ENCODE peak calls at places on chromosomes 3 and 15, in four cellular contexts. One of them, this sample, is unnamed.

GRCh38 chr3:46417841-46418611 is 11.0 kb downstream of the CCRL2 start:
- DNase-seq in stimulated activated CD8-positive, alpha-beta memory T cell treated with anti-CD3 and anti-CD28 coated beads, Interleukin-7, amount 100 ng/mL, for 24 hours: no peak
- DNase-seq in heart right ventricle: no peak
- DNase-seq in dorsolateral prefrontal cortex: no peak
- DNase-seq in this sample: no peak

GRCh38 chr15:42384597-42384996 is 25.3 kb downstream of the CAPN3 start:
- DNase-seq in stimulated activated CD8-positive, alpha-beta memory T cell treated with anti-CD3 and anti-CD28 coated beads, Interleukin-7, amount 100 ng/mL, for 24 hours: no peak
- DNase-seq in heart right ventricle: no peak
- DNase-seq in dorsolateral prefrontal cortex: no peak
- DNase-seq in this sample: no peak

GRCh38 chr3:156553705-156554356 is 1.1 kb downstream of the SSR3 start:
- DNase-seq in stimulated activated CD8-positive, alpha-beta memory T cell treated with anti-CD3 and anti-CD28 coated beads, Interleukin-7, amount 100 ng/mL, for 24 hours: no peak
- DNase-seq in heart right ventricle: no peak
- DNase-seq in dorsolateral prefrontal cortex: no peak
- DNase-seq in this sample: no peak

GRCh38 chr3:111103807-111104206 is 32.2 kb downstream of the NECTIN3 start:
- DNase-seq in stimulated activated CD8-positive, alpha-beta memory T cell treated with anti-CD3 and anti-CD28 coated beads, Interleukin-7, amount 100 ng/mL, for 24 hours: no peak
- DNase-seq in heart right ventricle: no peak
- DNase-seq in dorsolateral prefrontal cortex: no peak
- DNase-seq in this sample: no peak

GRCh38 chr3:129428382-129429079 is at the start of gene EFCAB12:
- DNase-seq in stimulated activated CD8-positive, alpha-beta memory T cell treated with anti-CD3 and anti-CD28 coated beads, Interleukin-7, amount 100 ng/mL, for 24 hours: peak
- DNase-seq in heart right ventricle: peak
- DNase-seq in dorsolateral prefrontal cortex: peak
- DNase-seq in this sample: peak

GRCh38 chr3:195040773-195041520 is 230.0 kb downstream of the XXYLT1 start:
- DNase-seq in stimulated activated CD8-positive, alpha-beta memory T cell treated with anti-CD3 and anti-CD28 coated beads, Interleukin-7, amount 100 ng/mL, for 24 hours: no peak
- DNase-seq in heart right ventricle: no peak
- DNase-seq in dorsolateral prefrontal cortex: no peak
- DNase-seq in this sample: no peak

GRCh38 chr3:10244004-10244403 is 4.3 kb upstream of the TATDN2 start:
- DNase-seq in stimulated activated CD8-positive, alpha-beta memory T cell treated with anti-CD3 and anti-CD28 coated beads, Interleukin-7, amount 100 ng/mL, for 24 hours: no peak
- DNase-seq in heart right ventricle: no peak
- DNase-seq in dorsolateral prefrontal cortex: no peak
- DNase-seq in this sample: no peak

GRCh38 chr3:14461748-14462324 is 59.4 kb downstream of the SLC6A6 start:
- DNase-seq in stimulated activated CD8-positive, alpha-beta memory T cell treated with anti-CD3 and anti-CD28 coated beads, Interleukin-7, amount 100 ng/mL, for 24 hours: no peak
- DNase-seq in heart right ventricle: peak
- DNase-seq in dorsolateral prefrontal cortex: peak
- DNase-seq in this sample: no peak

GRCh38 chr3:104947946-104948345 is 418.8 kb upstream of the ALCAM start:
- DNase-seq in stimulated activated CD8-positive, alpha-beta memory T cell treated with anti-CD3 and anti-CD28 coated beads, Interleukin-7, amount 100 ng/mL, for 24 hours: no peak
- DNase-seq in heart right ventricle: no peak
- DNase-seq in dorsolateral prefrontal cortex: no peak
- DNase-seq in this sample: no peak

GRCh38 chr3:105715372-105715771 is 153.4 kb downstream of the CBLB start:
- DNase-seq in stimulated activated CD8-positive, alpha-beta memory T cell treated with anti-CD3 and anti-CD28 coated beads, Interleukin-7, amount 100 ng/mL, for 24 hours: no peak
- DNase-seq in heart right ventricle: no peak
- DNase-seq in dorsolateral prefrontal cortex: no peak
- DNase-seq in this sample: no peak

GRCh38 chr3:71066849-71067261 is 516.7 kb downstream of the FOXP1 start:
- DNase-seq in stimulated activated CD8-positive, alpha-beta memory T cell treated with anti-CD3 and anti-CD28 coated beads, Interleukin-7, amount 100 ng/mL, for 24 hours: no peak
- DNase-seq in heart right ventricle: no peak
- DNase-seq in dorsolateral prefrontal cortex: no peak
- DNase-seq in this sample: no peak

GRCh38 chr3:154193174-154193573 is 72.0 kb downstream of the ARHGEF26 start:
- DNase-seq in stimulated activated CD8-positive, alpha-beta memory T cell treated with anti-CD3 and anti-CD28 coated beads, Interleukin-7, amount 100 ng/mL, for 24 hours: no peak
- DNase-seq in heart right ventricle: no peak
- DNase-seq in dorsolateral prefrontal cortex: no peak
- DNase-seq in this sample: no peak

GRCh38 chr3:172157566-172158258 is 118.3 kb downstream of the FNDC3B start:
- DNase-seq in stimulated activated CD8-positive, alpha-beta memory T cell treated with anti-CD3 and anti-CD28 coated beads, Interleukin-7, amount 100 ng/mL, for 24 hours: no peak
- DNase-seq in heart right ventricle: no peak
- DNase-seq in dorsolateral prefrontal cortex: no peak
- DNase-seq in this sample: no peak

GRCh38 chr15:78431955-78432354 is 6.1 kb upstream of the IREB2 start:
- DNase-seq in stimulated activated CD8-positive, alpha-beta memory T cell treated with anti-CD3 and anti-CD28 coated beads, Interleukin-7, amount 100 ng/mL, for 24 hours: no peak
- DNase-seq in heart right ventricle: no peak
- DNase-seq in dorsolateral prefrontal cortex: no peak
- DNase-seq in this sample: no peak

GRCh38 chr15:62250176-62250575 is 85.1 kb upstream of the C2CD4B start:
- DNase-seq in stimulated activated CD8-positive, alpha-beta memory T cell treated with anti-CD3 and anti-CD28 coated beads, Interleukin-7, amount 100 ng/mL, for 24 hours: no peak
- DNase-seq in heart right ventricle: no peak
- DNase-seq in dorsolateral prefrontal cortex: no peak
- DNase-seq in this sample: no peak

GRCh38 chr3:27345493-27345892 is 23.7 kb downstream of the NEK10 start:
- DNase-seq in stimulated activated CD8-positive, alpha-beta memory T cell treated with anti-CD3 and anti-CD28 coated beads, Interleukin-7, amount 100 ng/mL, for 24 hours: no peak
- DNase-seq in heart right ventricle: no peak
- DNase-seq in dorsolateral prefrontal cortex: no peak
- DNase-seq in this sample: no peak

GRCh38 chr15:96737408-96737807 is 406.9 kb downstream of the NR2F2 start:
- DNase-seq in stimulated activated CD8-positive, alpha-beta memory T cell treated with anti-CD3 and anti-CD28 coated beads, Interleukin-7, amount 100 ng/mL, for 24 hours: no peak
- DNase-seq in heart right ventricle: no peak
- DNase-seq in dorsolateral prefrontal cortex: no peak
- DNase-seq in this sample: no peak

GRCh38 chr3:127431066-127431465 is 143.2 kb upstream of the PRR20G start:
- DNase-seq in stimulated activated CD8-positive, alpha-beta memory T cell treated with anti-CD3 and anti-CD28 coated beads, Interleukin-7, amount 100 ng/mL, for 24 hours: no peak
- DNase-seq in heart right ventricle: no peak
- DNase-seq in dorsolateral prefrontal cortex: no peak
- DNase-seq in this sample: no peak

GRCh38 chr15:77392762-77393470 is 27.0 kb downstream of the PEAK1 start:
- DNase-seq in stimulated activated CD8-positive, alpha-beta memory T cell treated with anti-CD3 and anti-CD28 coated beads, Interleukin-7, amount 100 ng/mL, for 24 hours: no peak
- DNase-seq in heart right ventricle: no peak
- DNase-seq in dorsolateral prefrontal cortex: no peak
- DNase-seq in this sample: no peak

GRCh38 chr3:65126527-65127440 is 439.0 kb upstream of the ADAMTS9 start:
- DNase-seq in stimulated activated CD8-positive, alpha-beta memory T cell treated with anti-CD3 and anti-CD28 coated beads, Interleukin-7, amount 100 ng/mL, for 24 hours: no peak
- DNase-seq in heart right ventricle: no peak
- DNase-seq in dorsolateral prefrontal cortex: no peak
- DNase-seq in this sample: no peak

GRCh38 chr3:134423153-134423552 is 48.9 kb upstream of the AMOTL2 start:
- DNase-seq in stimulated activated CD8-positive, alpha-beta memory T cell treated with anti-CD3 and anti-CD28 coated beads, Interleukin-7, amount 100 ng/mL, for 24 hours: no peak
- DNase-seq in heart right ventricle: no peak
- DNase-seq in dorsolateral prefrontal cortex: no peak
- DNase-seq in this sample: no peak

GRCh38 chr15:77871838-77872371 is 205.6 kb downstream of the TBC1D2B start:
- DNase-seq in stimulated activated CD8-positive, alpha-beta memory T cell treated with anti-CD3 and anti-CD28 coated beads, Interleukin-7, amount 100 ng/mL, for 24 hours: no peak
- DNase-seq in heart right ventricle: no peak
- DNase-seq in dorsolateral prefrontal cortex: no peak
- DNase-seq in this sample: no peak

GRCh38 chr3:114809668-114810413 is 337.2 kb downstream of the ZBTB20 start:
- DNase-seq in stimulated activated CD8-positive, alpha-beta memory T cell treated with anti-CD3 and anti-CD28 coated beads, Interleukin-7, amount 100 ng/mL, for 24 hours: no peak
- DNase-seq in heart right ventricle: no peak
- DNase-seq in dorsolateral prefrontal cortex: no peak
- DNase-seq in this sample: no peak

GRCh38 chr3:170418422-170419300 is at the start of gene CLDN11:
- DNase-seq in stimulated activated CD8-positive, alpha-beta memory T cell treated with anti-CD3 and anti-CD28 coated beads, Interleukin-7, amount 100 ng/mL, for 24 hours: no peak
- DNase-seq in heart right ventricle: peak
- DNase-seq in dorsolateral prefrontal cortex: peak
- DNase-seq in this sample: peak

GRCh38 chr3:108780235-108780634 is 23.0 kb upstream of the RETNLB start:
- DNase-seq in stimulated activated CD8-positive, alpha-beta memory T cell treated with anti-CD3 and anti-CD28 coated beads, Interleukin-7, amount 100 ng/mL, for 24 hours: no peak
- DNase-seq in heart right ventricle: no peak
- DNase-seq in dorsolateral prefrontal cortex: no peak
- DNase-seq in this sample: no peak

GRCh38 chr3:181700168-181701087 is 11.3 kb upstream of the SOX2 start:
- DNase-seq in stimulated activated CD8-positive, alpha-beta memory T cell treated with anti-CD3 and anti-CD28 coated beads, Interleukin-7, amount 100 ng/mL, for 24 hours: no peak
- DNase-seq in heart right ventricle: peak
- DNase-seq in dorsolateral prefrontal cortex: peak
- DNase-seq in this sample: peak